ENCODE peak calls at places on chromosomes 4 and X, in five cellular contexts. O, Y, K, Q and N are unnamed samples.

GRCh38 chr4:4801013-4801412 is 58.5 kb upstream of the MSX1 start:
- DNase-seq in Y (no peak), O (no peak), K (peak), Q (no peak), N (no peak)

GRCh38 chrX:72712094-72712755 is 1.9 kb downstream of the PHKA1 start:
- DNase-seq in Y (no peak), K (no peak), Q (peak), O (no peak), N (no peak)

GRCh38 chr4:149164282-149164681 is 651.4 kb downstream of the IQCM start:
- DNase-seq in O (no peak), K (peak), Q (peak), Y (no peak), N (peak)

GRCh38 chr4:22474636-22475310 is 41.1 kb downstream of the ADGRA3 start:
- DNase-seq in K (no peak), O (no peak), Q (peak), Y (no peak), N (no peak)

GRCh38 chrX:104565791-104566687 is at the start of gene IL1RAPL2:
- DNase-seq in K (no peak), O (no peak), Y (peak), Q (peak), N (no peak)

GRCh38 chrX:107597264-107597663 is 31.0 kb upstream of the PRPS1 start:
- DNase-seq in O (no peak), Q (no peak), Y (no peak), K (no peak), N (no peak)

GRCh38 chrX:87664381-87664780 is 146.8 kb downstream of the KLHL4 start:
- DNase-seq in Y (no peak), K (no peak), O (no peak), Q (peak), N (no peak)

GRCh38 chr4:26826721-26827120 is 33.9 kb upstream of the STIM2 start:
- DNase-seq in Q (no peak), Y (peak), K (no peak), O (no peak), N (peak)

GRCh38 chr4:117370944-117371665 is 285.7 kb upstream of the TRAM1L1 start:
- DNase-seq in Q (no peak), O (no peak), Y (no peak), K (no peak), N (no peak)

GRCh38 chrX:34401411-34401810 is 255.7 kb downstream of the TMEM47 start:
- DNase-seq in Y (no peak), K (no peak), O (no peak), Q (no peak), N (no peak)

GRCh38 chrX:65643046-65643785 is 24.2 kb upstream of the MSN start:
- DNase-seq in K (peak), O (no peak), Y (no peak), Q (peak), N (peak)

GRCh38 chrX:38220936-38221386 is 290 bp upstream of the SRPX start:
- DNase-seq in O (no peak), Y (no peak), K (peak), Q (no peak), N (no peak)

GRCh38 chr4:25857403-25857802 is 5.4 kb downstream of the SEL1L3 start:
- DNase-seq in O (no peak), Q (no peak), K (no peak), Y (no peak), N (no peak)

GRCh38 chrX:85084770-85085393 is 81.2 kb downstream of the APOOL start:
- DNase-seq in K (peak), Q (peak), O (no peak), Y (peak), N (no peak)

GRCh38 chr4:71333960-71334951 is 4.6 kb upstream of the SLC4A4 start:
- DNase-seq in Y (no peak), O (no peak), K (peak), Q (peak), N (no peak)

GRCh38 chr4:150136036-150136435 is 57.8 kb downstream of the DCLK2 start:
- DNase-seq in Q (no peak), Y (no peak), K (peak), O (no peak), N (no peak)

GRCh38 chr4:155854597-155855226 is 11.4 kb downstream of the ASIC5 start:
- DNase-seq in O (no peak), K (peak), Q (peak), Y (no peak), N (no peak)

GRCh38 chrX:118724775-118725174 is 2.6 kb upstream of the IL13RA1 start:
- DNase-seq in K (no peak), O (no peak), Q (peak), Y (no peak), N (no peak)

GRCh38 chrX:106935175-106935574 is 15.0 kb downstream of the CLDN2 start:
- DNase-seq in Y (no peak), K (no peak), Q (peak), O (no peak), N (peak)

GRCh38 chrX:65196758-65197371 is 220.6 kb upstream of the ZC4H2 start:
- DNase-seq in O (no peak), K (no peak), Y (peak), Q (no peak), N (no peak)

GRCh38 chr4:2296621-2297601 is 35.0 kb upstream of the MXD4 start:
- DNase-seq in Q (no peak), K (no peak), Y (no peak), O (no peak), N (no peak)

GRCh38 chr4:38829237-38829636 is 24.6 kb upstream of the TLR1 start:
- DNase-seq in K (no peak), Y (no peak), O (no peak), Q (no peak), N (no peak)

GRCh38 chr4:1775731-1776500 is 17.2 kb upstream of the FGFR3 start:
- DNase-seq in O (no peak), K (no peak), Q (peak), Y (no peak), N (no peak)

GRCh38 chrX:103276581-103277002 is at the start of gene TCEAL5:
- DNase-seq in Q (no peak), O (no peak), K (no peak), Y (no peak), N (no peak)

GRCh38 chrX:83509246-83509801 is 1.2 kb downstream of the POU3F4 start:
- DNase-seq in Q (no peak), K (peak), O (no peak), Y (no peak), N (no peak)

GRCh38 chr4:105641876-105642275 is 66.6 kb downstream of the INTS12 start:
- DNase-seq in Y (no peak), Q (no peak), O (no peak), K (no peak), N (no peak)